ENCODE peak calls at places on chromosome 1, in ten cellular contexts. P, H, F, J, D, U, E, X, M and I are unnamed samples. For H3K4me1, the result is how much of the 10 kb centered on the place peaks cover.

GRCh38 chr1:10791117-10791951 is 5.1 kb downstream of the CASZ1 start:
- DNase-seq in E (no peak), X (no peak), F (no peak), J (no peak), P (no peak), D (no peak), M (no peak), U (no peak), H (no peak), I (no peak)

GRCh38 chr1:94707321-94708298 is 112.5 kb upstream of the SLC44A3 start:
- DNase-seq in E (peak), D (peak), U (no peak), F (no peak), H (no peak), M (peak), X (no peak), P (no peak), J (no peak), I (no peak)

GRCh38 chr1:185551008-185551407 is 183.2 kb upstream of the HMCN1 start:
- DNase-seq in H (no peak), F (no peak), D (peak), X (no peak), E (peak), P (no peak), J (no peak), U (no peak), M (no peak), I (no peak)

GRCh38 chr1:79398501-79398900 is 392.0 kb upstream of the ADGRL4 start:
- DNase-seq in E (no peak), X (no peak), D (no peak), H (no peak), J (no peak), F (no peak), M (no peak), U (no peak), P (no peak), I (no peak)

GRCh38 chr1:181087400-181087901 is 1.0 kb upstream of the IER5 start:
- DNase-seq in U (no peak), E (no peak), J (no peak), F (no peak), M (peak), X (no peak), H (no peak), D (no peak), P (no peak), I (no peak)

GRCh38 chr1:203511513-203511912 is 17.6 kb downstream of the OPTC start:
- DNase-seq in J (no peak), E (no peak), F (no peak), M (no peak), H (no peak), D (no peak), X (no peak), U (no peak), P (no peak), I (no peak)

GRCh38 chr1:115210302-115210711 is 121.0 kb upstream of the TSPAN2 start:
- DNase-seq in E (no peak), J (no peak), H (no peak), F (no peak), P (peak), D (no peak), U (no peak), M (peak), X (no peak), I (no peak)

GRCh38 chr1:165834229-165834628 is 6.8 kb downstream of the UCK2 start:
- DNase-seq in X (no peak), H (no peak), P (no peak), E (no peak), U (no peak), D (no peak), F (no peak), M (no peak), J (no peak), I (no peak)

GRCh38 chr1:116895073-116895472 is 14.6 kb upstream of the PTGFRN start:
- DNase-seq in E (no peak), U (no peak), F (no peak), J (no peak), M (no peak), X (no peak), H (no peak), P (no peak), D (no peak), I (no peak)

GRCh38 chr1:96473791-96474452 is 247.7 kb upstream of the PTBP2 start:
- DNase-seq in H (no peak), E (no peak), M (peak), D (no peak), X (no peak), F (no peak), J (no peak), U (no peak), P (peak), I (peak)

GRCh38 chr1:235287208-235287882 is 40.6 kb downstream of the ARID4B start:
- DNase-seq in J (no peak), E (no peak), F (no peak), D (no peak), H (no peak), U (no peak), P (no peak), X (no peak), M (no peak), I (no peak)

GRCh38 chr1:2312196-2312588 is 79.2 kb downstream of the MORN1 start:
- DNase-seq in H (peak), P (no peak), D (no peak), M (no peak), F (no peak), J (no peak), U (no peak), E (no peak), X (no peak), I (no peak)

GRCh38 chr1:247857069-247857985 is at the start of gene TRIM58:
- DNase-seq in H (peak), U (peak), D (peak), M (no peak), P (no peak), X (no peak), E (no peak), F (peak), J (peak), I (peak)

GRCh38 chr1:28185071-28185470 is 8.6 kb upstream of the PTAFR start:
- DNase-seq in U (no peak), P (no peak), M (no peak), H (no peak), X (no peak), J (no peak), E (no peak), D (no peak), F (no peak), I (no peak)

GRCh38 chr1:85413169-85413568 is 51.8 kb downstream of the DDAH1 start:
- DNase-seq in M (peak), X (no peak), F (no peak), U (no peak), P (no peak), H (no peak), D (no peak), J (no peak), E (no peak), I (no peak)

GRCh38 chr1:176033474-176033873 is 173.6 kb downstream of the COP1 start:
- DNase-seq in M (peak), E (no peak), D (no peak), X (no peak), F (no peak), P (no peak), U (no peak), H (no peak), J (no peak), I (no peak)

GRCh38 chr1:153341431-153341934 is 7.2 kb downstream of the PGLYRP4 start:
- DNase-seq in F (no peak), E (no peak), X (no peak), P (no peak), U (no peak), D (no peak), M (no peak), H (no peak), J (no peak), I (no peak)

DNA sequence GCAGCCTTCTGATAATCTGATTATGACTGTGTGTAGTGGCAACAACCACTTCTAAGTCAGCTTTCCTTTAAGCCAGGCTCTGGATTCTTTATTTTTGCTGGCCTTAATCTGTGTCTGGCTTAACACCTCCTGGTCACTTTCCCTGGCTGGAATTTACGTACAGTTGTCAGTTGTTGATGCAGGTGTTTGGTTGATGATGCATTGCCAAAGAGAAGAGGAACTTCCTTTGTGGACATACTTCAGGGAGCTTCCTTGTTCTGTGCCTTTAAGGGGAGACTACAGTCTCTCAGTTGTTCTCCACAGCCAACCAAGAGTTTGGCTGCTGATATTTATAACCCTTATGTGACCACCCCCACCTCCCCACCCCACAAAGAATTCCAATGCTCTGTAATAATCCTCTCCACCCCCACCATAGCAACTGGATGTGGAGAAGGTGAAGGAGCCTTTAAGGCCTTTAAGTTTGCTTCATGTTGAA is 96.0 kb upstream of the BMP8A start:
- DNase-seq in J (no peak), D (no peak), U (no peak), P (peak), H (no peak), M (peak), E (no peak), X (no peak), F (peak), I (no peak)
- H3K4me1 ChIP-seq in J (under half), D (under half), U (under half), P (half or more), H (half or more), M (half or more), E (half or more), X (under half), F (half or more), I (under half)

GRCh38 chr1:166969074-166969677 is 6.2 kb downstream of the ILDR2 start:
- DNase-seq in U (no peak), D (no peak), H (no peak), P (no peak), M (no peak), F (no peak), X (no peak), E (no peak), J (no peak), I (no peak)

GRCh38 chr1:166974647-166975345 is 544 bp downstream of the ILDR2 start:
- DNase-seq in X (no peak), D (peak), P (no peak), E (no peak), U (peak), M (no peak), F (no peak), H (no peak), J (no peak), I (no peak)

GRCh38 chr1:166971252-166971651 is 4.1 kb downstream of the ILDR2 start:
- DNase-seq in P (no peak), M (no peak), H (no peak), E (no peak), J (no peak), F (no peak), D (no peak), U (no peak), X (no peak), I (no peak)

GRCh38 chr1:166972827-166973226 is 2.5 kb downstream of the ILDR2 start:
- DNase-seq in H (no peak), X (no peak), F (peak), M (no peak), J (no peak), D (no peak), E (no peak), U (no peak), P (no peak), I (no peak)

GRCh38 chr1:166972193-166972592 is 3.1 kb downstream of the ILDR2 start:
- DNase-seq in U (no peak), J (no peak), E (no peak), M (no peak), P (no peak), H (no peak), D (no peak), X (no peak), F (no peak), I (no peak)
- H3K4me1 ChIP-seq in U (under half), J (under half), E (under half), M (under half), P (under half), H (under half), D (under half), X (under half), F (under half), I (under half)

GRCh38 chr1:77972080-77972479 is 6.8 kb downstream of the FUBP1 start:
- DNase-seq in E (no peak), H (no peak), M (no peak), X (no peak), F (no peak), U (no peak), J (no peak), D (no peak), P (no peak), I (no peak)
- H3K4me1 ChIP-seq in E (half or more), H (half or more), M (under half), X (under half), F (under half), U (under half), J (under half), D (under half), P (under half), I (under half)

GRCh38 chr1:65003316-65003664 is 36.9 kb upstream of the JAK1 start:
- DNase-seq in F (no peak), X (no peak), P (no peak), U (no peak), H (no peak), E (no peak), J (no peak), D (no peak), M (no peak), I (no peak)
- H3K4me1 ChIP-seq in F (under half), X (under half), P (under half), U (under half), H (under half), E (under half), J (under half), D (under half), M (under half), I (under half)

GRCh38 chr1:155079210-155079486 is 511 bp downstream of the EFNA3 start:
- DNase-seq in J (no peak), M (no peak), U (no peak), E (no peak), P (no peak), D (no peak), F (no peak), X (no peak), H (no peak), I (no peak)

GRCh38 chr1:155078496-155079209 is at the start of gene EFNA3:
- DNase-seq in D (peak), M (peak), X (no peak), F (peak), U (peak), J (peak), E (peak), H (peak), P (no peak), I (no peak)

GRCh38 chr1:155077758-155078495 is 710 bp upstream of the EFNA3 start:
- DNase-seq in M (peak), U (no peak), X (no peak), D (peak), J (no peak), H (peak), F (peak), E (no peak), P (no peak), I (no peak)

GRCh38 chr1:155080250-155081228 is 1.9 kb downstream of the EFNA3 start:
- DNase-seq in P (no peak), X (no peak), D (peak), H (peak), U (no peak), F (peak), J (peak), E (no peak), M (peak), I (no peak)

DNA sequence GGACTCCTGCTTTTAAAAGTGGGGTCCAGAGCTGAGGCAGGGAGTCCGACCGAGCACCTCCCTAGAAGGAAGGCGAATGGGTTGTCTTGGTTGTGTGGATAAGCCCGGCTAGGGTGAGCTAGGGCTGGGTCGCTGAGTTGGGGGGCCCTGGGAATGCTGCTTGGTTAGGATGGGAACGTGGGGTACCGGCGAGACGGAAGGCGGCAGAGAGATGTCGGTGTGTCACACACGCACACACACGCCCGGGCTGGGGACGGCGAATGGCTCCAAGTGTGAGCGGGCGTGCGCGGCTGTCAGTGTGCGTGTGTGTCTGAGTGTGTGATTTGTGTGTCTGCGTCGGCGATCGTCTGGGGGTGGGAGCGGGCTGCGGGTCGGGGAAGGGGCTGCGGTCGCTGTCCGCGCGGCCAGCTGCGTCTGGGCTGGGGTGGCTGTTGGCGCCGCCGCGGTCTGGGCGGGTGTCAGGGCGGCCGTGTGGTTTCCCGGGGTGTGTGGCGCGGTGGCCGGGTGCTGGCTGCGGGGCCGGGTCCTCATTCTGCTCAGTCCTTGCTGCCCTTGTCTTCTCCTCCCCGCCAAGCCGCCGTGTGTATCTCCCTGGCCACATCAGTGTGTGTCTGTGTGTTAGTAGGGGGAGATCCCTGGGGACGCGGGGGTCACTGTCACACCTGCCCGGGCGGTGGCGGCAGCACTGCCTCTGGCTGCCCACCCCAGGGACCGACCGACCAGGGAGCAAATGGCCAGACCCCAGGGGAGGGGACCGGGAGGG is 1.0 kb downstream of the EFNA3 start:
- DNase-seq in E (no peak), D (peak), P (no peak), U (no peak), M (no peak), J (no peak), X (no peak), H (peak), F (peak), I (no peak)
- H3K4me1 ChIP-seq in E (under half), D (under half), P (half or more), U (under half), M (under half), J (under half), X (under half), H (under half), F (under half), I (under half)

GRCh38 chr1:183577897-183578470 is 12.3 kb downstream of the NCF2 start:
- DNase-seq in E (no peak), P (no peak), J (no peak), F (no peak), X (no peak), D (no peak), U (no peak), H (no peak), M (no peak), I (no peak)
- H3K4me1 ChIP-seq in E (under half), P (under half), J (under half), F (under half), X (under half), D (under half), U (under half), H (under half), M (under half), I (under half)

GRCh38 chr1:174971466-174971865 is 28.3 kb upstream of the CACYBP start:
- DNase-seq in F (no peak), H (no peak), J (no peak), D (no peak), P (no peak), E (no peak), X (no peak), M (no peak), U (no peak), I (no peak)

GRCh38 chr1:174966000-174966572 is 33.7 kb upstream of the CACYBP start:
- DNase-seq in U (no peak), P (no peak), X (no peak), J (no peak), F (no peak), H (no peak), D (no peak), E (no peak), M (no peak), I (no peak)

GRCh38 chr1:174969977-174970376 is 29.8 kb upstream of the CACYBP start:
- DNase-seq in U (no peak), X (no peak), E (no peak), F (no peak), P (no peak), H (no peak), J (no peak), M (no peak), D (no peak), I (no peak)

GRCh38 chr1:174967845-174968705 is 31.7 kb upstream of the CACYBP start:
- DNase-seq in J (no peak), U (no peak), F (no peak), P (no peak), M (no peak), D (no peak), E (no peak), X (no peak), H (no peak), I (no peak)

GRCh38 chr1:174968750-174969244 is 30.9 kb upstream of the CACYBP start:
- DNase-seq in U (no peak), J (no peak), H (no peak), P (no peak), X (no peak), F (no peak), M (peak), D (no peak), E (no peak), I (no peak)
- H3K4me1 ChIP-seq in U (under half), J (under half), H (half or more), P (under half), X (under half), F (under half), M (under half), D (under half), E (under half), I (under half)

DNA sequence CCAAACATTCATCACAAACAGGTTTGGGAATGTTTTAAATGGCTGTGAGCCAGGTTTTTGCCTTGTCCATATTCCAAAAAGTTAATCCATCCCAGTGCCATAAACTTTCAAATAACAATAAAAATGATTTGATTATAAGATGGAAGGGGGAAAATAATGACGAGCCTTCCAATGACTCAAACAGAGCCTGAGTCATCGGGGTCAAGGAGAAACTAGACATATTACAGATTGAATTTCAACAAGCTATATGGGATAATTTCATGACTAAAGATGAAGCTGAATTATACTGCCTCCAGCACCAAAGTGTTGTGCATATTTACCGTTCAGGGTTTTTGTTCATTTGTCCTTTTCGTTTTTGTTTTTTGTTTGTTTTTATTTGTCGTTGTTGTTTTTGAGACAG is 195.8 kb upstream of the PKN2 start:
- DNase-seq in F (no peak), D (no peak), X (no peak), E (no peak), J (no peak), P (no peak), U (no peak), M (peak), H (no peak), I (no peak)
- H3K4me1 ChIP-seq in F (under half), D (under half), X (under half), E (under half), J (under half), P (under half), U (under half), M (under half), H (under half), I (under half)

GRCh38 chr1:31639543-31639942 is 5.1 kb downstream of the PEF1 start:
- DNase-seq in F (no peak), M (peak), X (no peak), U (no peak), H (no peak), P (no peak), E (no peak), J (no peak), D (peak), I (no peak)

GRCh38 chr1:31637915-31638673 is 6.6 kb downstream of the PEF1 start:
- DNase-seq in H (no peak), E (no peak), D (peak), U (no peak), J (no peak), X (no peak), M (no peak), P (peak), F (no peak), I (no peak)

GRCh38 chr1:31640964-31641363 is 3.7 kb downstream of the PEF1 start:
- DNase-seq in M (no peak), U (peak), D (no peak), P (no peak), F (no peak), X (no peak), H (no peak), J (no peak), E (no peak), I (no peak)

GRCh38 chr1:31642366-31642765 is 2.3 kb downstream of the PEF1 start:
- DNase-seq in E (no peak), P (no peak), X (no peak), U (peak), F (no peak), M (no peak), J (no peak), D (peak), H (no peak), I (no peak)

DNA sequence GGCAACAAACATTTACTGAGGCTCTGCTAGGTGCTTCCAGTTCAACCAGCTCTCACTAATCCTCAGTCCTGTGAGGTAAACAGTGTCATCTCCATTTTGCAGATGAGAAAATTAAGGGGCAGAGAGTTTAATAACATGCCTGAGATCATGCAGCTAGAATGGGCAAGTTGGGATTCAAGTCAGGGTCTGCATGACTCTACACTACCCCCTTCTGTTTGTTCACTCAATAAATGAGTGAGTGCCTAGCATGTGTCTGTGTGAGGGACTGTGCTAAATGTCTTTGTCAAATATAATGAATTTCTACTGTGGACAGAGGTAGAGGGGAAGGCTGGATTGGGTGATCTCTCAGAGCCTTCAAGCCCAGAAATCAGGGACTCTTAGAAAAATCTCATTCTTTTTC is 4.5 kb downstream of the PEF1 start:
- DNase-seq in H (no peak), F (no peak), U (no peak), P (no peak), D (no peak), X (no peak), M (no peak), E (no peak), J (no peak), I (no peak)
- H3K4me1 ChIP-seq in H (under half), F (under half), U (half or more), P (half or more), D (under half), X (under half), M (under half), E (half or more), J (under half), I (under half)

GRCh38 chr1:111738436-111739221 is 566 bp downstream of the INKA2 start:
- DNase-seq in U (peak), J (no peak), F (peak), E (peak), M (peak), P (no peak), H (peak), X (no peak), D (peak), I (no peak)
- H3K4me1 ChIP-seq in U (under half), J (under half), F (under half), E (under half), M (under half), P (under half), H (under half), X (under half), D (under half), I (under half)